ENCODE peak calls at places on chromosome 16, in nine cellular contexts. Y is neural progenitor cell, G is transverse colon, J is choroid plexus epithelial cell, V is lower lobe of right lung, C is fibroblast of the aortic adventitia, W is spleen, N is stomach, B is suprapubic skin. S is an unnamed sample.
A peak's percentile ranks its signal among the peaks of the same experiment; 100 is the strongest.

GRCh38 chr16:23060458-23061320 is 88.6 kb downstream of the USP31 start:
- DNase-seq in Y (peak; percentile 82), G (peak; percentile 72), J (peak; percentile 88), V (peak; percentile 58), C (peak; percentile 78), W (no peak), N (peak; percentile 79), B (peak; percentile 71), S (peak; percentile 75)

GRCh38 chr16:31371008-31371407 is 16.0 kb downstream of the ITGAX start:
- DNase-seq in Y (no peak), G (no peak), J (no peak), V (no peak), C (no peak), W (no peak), N (no peak), B (no peak), S (no peak)

GRCh38 chr16:68655806-68656205 is 10.7 kb downstream of the CDH3 start:
- DNase-seq in Y (no peak), G (no peak), J (no peak), V (no peak), C (no peak), W (no peak), N (no peak), B (no peak), S (no peak)

GRCh38 chr16:81551141-81551808 is 106.7 kb downstream of the CMIP start:
- DNase-seq in Y (no peak), G (no peak), J (peak; percentile 56), V (peak; percentile 38), C (peak; percentile 30), W (no peak), N (no peak), B (no peak), S (no peak)

GRCh38 chr16:1610841-1611653 is 825 bp downstream of the IFT140 start:
- DNase-seq in Y (no peak), G (peak; percentile 12), J (peak; percentile 13), V (no peak), C (peak; percentile 2), W (no peak), N (no peak), B (no peak), S (peak; percentile 16)

GRCh38 chr16:81558077-81558443 is 113.5 kb downstream of the CMIP start:
- DNase-seq in Y (no peak), G (no peak), J (no peak), V (peak; percentile 21), C (no peak), W (no peak), N (no peak), B (no peak), S (no peak)

GRCh38 chr16:88558457-88559442 is 11.5 kb upstream of the ZC3H18 start:
- DNase-seq in Y (peak; percentile 64), G (peak; percentile 89), J (peak; percentile 68), V (peak; percentile 67), C (peak; percentile 70), W (peak; percentile 84), N (peak; percentile 89), B (no peak), S (peak; percentile 47)

GRCh38 chr16:69747115-69747514 is 7.6 kb downstream of the NOB1 start:
- DNase-seq in Y (no peak), G (no peak), J (no peak), V (no peak), C (no peak), W (no peak), N (no peak), B (no peak), S (no peak)

GRCh38 chr16:65097296-65097695 is 24.6 kb downstream of the CDH11 start:
- DNase-seq in Y (no peak), G (no peak), J (no peak), V (no peak), C (no peak), W (no peak), N (no peak), B (no peak), S (no peak)

GRCh38 chr16:68146583-68146982 is 61.4 kb downstream of the NFATC3 start:
- DNase-seq in Y (no peak), G (no peak), J (peak; percentile 80), V (no peak), C (peak; percentile 60), W (no peak), N (no peak), B (no peak), S (no peak)

GRCh38 chr16:79509221-79509631 is 91.3 kb downstream of the MAF start:
- DNase-seq in Y (peak; percentile 24), G (peak; percentile 25), J (no peak), V (no peak), C (no peak), W (no peak), N (peak; percentile 86), B (no peak), S (no peak)

GRCh38 chr16:20879175-20880053 is 20.7 kb downstream of the DCUN1D3 start:
- DNase-seq in Y (no peak), G (no peak), J (peak; percentile 70), V (no peak), C (peak; percentile 70), W (no peak), N (no peak), B (no peak), S (peak; percentile 34)

GRCh38 chr16:7086842-7087616 is 245.6 kb upstream of the RBFOX1 start:
- DNase-seq in Y (peak; percentile 81), G (no peak), J (no peak), V (no peak), C (no peak), W (no peak), N (no peak), B (no peak), S (no peak)

GRCh38 chr16:54506691-54507090 is 220.1 kb upstream of the IRX3 start:
- DNase-seq in Y (peak; percentile 28), G (no peak), J (peak; percentile 16), V (no peak), C (no peak), W (no peak), N (no peak), B (no peak), S (no peak)

GRCh38 chr16:67518676-67519075 is 10.0 kb upstream of the RIPOR1 start:
- DNase-seq in Y (no peak), G (no peak), J (no peak), V (no peak), C (no peak), W (no peak), N (no peak), B (no peak), S (no peak)

GRCh38 chr16:81755915-81756644 is 23.0 kb upstream of the PLCG2 start:
- DNase-seq in Y (no peak), G (no peak), J (no peak), V (no peak), C (no peak), W (peak; percentile 51), N (no peak), B (no peak), S (no peak)

GRCh38 chr16:29697391-29697790 is 18.4 kb downstream of the QPRT start:
- DNase-seq in Y (no peak), G (no peak), J (no peak), V (peak; percentile 4), C (no peak), W (no peak), N (no peak), B (no peak), S (no peak)

GRCh38 chr16:555528-556478 is 4.4 kb upstream of the PRR35 start:
- DNase-seq in Y (no peak), G (no peak), J (no peak), V (no peak), C (no peak), W (no peak), N (no peak), B (no peak), S (no peak)
- TF ChIP-seq CTCF in Y (no peak), G (no peak), J (no peak), V (no peak), C (no peak), W (no peak), N (no peak), B (no peak), S (no peak)

DNA sequence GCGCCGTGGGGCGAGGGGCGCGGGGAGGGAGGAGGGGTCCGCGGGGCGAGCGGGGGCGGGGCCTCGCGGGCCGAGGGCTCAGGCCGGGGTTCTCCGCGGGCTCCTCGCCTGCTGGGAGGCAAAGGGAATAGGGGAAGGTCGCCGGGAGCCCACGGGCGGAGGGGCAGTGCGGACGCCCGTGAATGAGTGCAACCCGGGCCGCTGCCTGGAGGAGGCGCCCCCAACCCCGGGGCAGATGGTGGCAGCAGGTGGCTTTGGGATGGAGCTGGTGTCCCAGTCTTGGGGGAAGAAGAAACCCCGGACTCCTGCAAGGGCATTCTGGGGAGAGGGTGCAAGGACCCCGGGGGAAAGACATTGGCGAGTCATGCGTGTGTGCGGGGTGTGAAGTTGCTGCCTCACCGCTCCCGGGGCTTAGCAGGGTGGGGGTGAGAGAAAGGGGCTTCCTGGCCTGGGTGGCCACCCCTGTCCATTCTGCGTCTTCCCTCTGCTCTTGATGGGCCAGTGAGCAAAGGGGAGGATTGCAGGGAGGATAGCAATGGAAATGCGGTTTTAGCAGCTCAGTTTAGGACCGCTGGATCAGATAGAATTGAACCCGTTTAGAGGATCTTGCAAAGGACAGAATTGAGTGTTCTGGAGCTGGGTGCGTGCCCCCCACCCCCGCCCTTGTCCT is 508 bp downstream of the KIAA0513 start:
- DNase-seq in Y (peak; percentile 73), G (peak; percentile 46), J (no peak), V (no peak), C (no peak), W (no peak), N (no peak), B (peak; percentile 71), S (no peak)
- TF ChIP-seq CTCF in Y (peak; percentile 40), G (no peak), J (peak; percentile 11), V (peak; percentile 42), C (no peak), W (no peak), N (no peak), B (no peak), S (no peak)

DNA sequence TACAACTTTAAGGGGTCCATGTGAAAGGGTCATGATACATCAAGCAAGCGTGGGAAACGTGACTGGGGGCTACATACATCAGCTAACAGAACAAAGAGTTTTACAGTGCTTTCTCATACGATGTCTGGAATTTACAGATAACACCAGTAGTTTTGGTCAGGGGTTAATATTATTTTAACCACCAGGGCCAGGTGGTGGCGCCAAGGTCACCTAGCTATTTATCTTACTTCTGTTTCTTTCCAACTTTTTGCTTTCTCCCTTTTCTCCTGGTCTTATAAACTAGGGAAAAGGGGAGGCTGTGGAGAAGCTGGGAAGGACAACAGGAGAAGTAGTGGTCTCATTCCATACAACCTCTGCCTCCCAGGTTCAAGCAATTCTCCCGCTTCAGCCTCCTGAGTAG is 37.9 kb downstream of the CLEC3A start:
- DNase-seq in Y (no peak), G (no peak), J (no peak), V (no peak), C (no peak), W (no peak), N (no peak), B (no peak), S (peak; percentile 6)
- TF ChIP-seq CTCF in Y (no peak), G (no peak), J (no peak), V (no peak), C (no peak), W (no peak), N (no peak), B (no peak), S (no peak)

DNA sequence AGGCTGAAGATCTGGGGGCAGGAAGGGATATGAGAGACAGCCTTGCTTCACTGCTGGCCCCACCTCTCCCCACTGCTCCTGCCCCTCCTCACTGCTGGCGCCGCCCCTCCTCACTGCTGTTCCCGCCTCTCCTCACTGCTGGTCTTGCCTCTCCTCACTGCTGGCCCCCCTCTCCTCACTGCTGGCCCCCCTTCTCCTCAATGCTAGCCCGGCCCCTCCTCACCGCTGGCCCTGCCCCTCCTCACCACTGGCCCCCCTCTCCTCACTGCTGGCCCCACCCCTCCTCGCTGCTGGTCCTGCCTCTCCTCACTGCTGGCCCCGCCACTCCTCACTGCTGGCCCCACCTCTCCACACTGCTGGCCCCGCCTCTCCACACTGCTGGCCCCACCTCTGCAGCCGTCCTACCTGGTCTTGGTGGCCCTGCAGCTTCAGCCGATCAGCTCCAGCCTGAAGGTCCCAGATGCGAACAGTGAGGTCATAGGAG is 9.5 kb upstream of the PAM16 start:
- DNase-seq in Y (peak; percentile 50), G (no peak), J (no peak), V (no peak), C (no peak), W (no peak), N (no peak), B (no peak), S (no peak)
- TF ChIP-seq CTCF in Y (no peak), G (no peak), J (no peak), V (no peak), C (no peak), W (no peak), N (no peak), B (no peak), S (no peak)

S was measured in MCF 10A.